ENCODE peak calls at places on chromosomes 11 and 22, in ten cellular contexts. One of them, this sample, is unnamed.

GRCh38 chr11:102843474-102843873 is at the start of gene MMP3:
- DNase-seq in tibial nerve: no peak
- DNase-seq in heart right ventricle: no peak
- DNase-seq in H7: no peak
- DNase-seq in breast epithelium: no peak
- DNase-seq in cardiac fibroblast: no peak
- DNase-seq in mesendoderm: no peak
- DNase-seq in pancreas: no peak
- DNase-seq in HAP-1: no peak
- DNase-seq in GM23338: no peak
- DNase-seq in this sample: no peak

GRCh38 chr11:112797653-112798293 is 163.4 kb upstream of the NCAM1 start:
- DNase-seq in pancreas: no peak
- DNase-seq in cardiac fibroblast: peak; percentile 48
- DNase-seq in heart right ventricle: no peak
- DNase-seq in H7: peak; percentile 71
- DNase-seq in GM23338: peak; percentile 70
- DNase-seq in tibial nerve: no peak
- DNase-seq in HAP-1: peak; percentile 34
- DNase-seq in mesendoderm: peak; percentile 84
- DNase-seq in breast epithelium: no peak
- DNase-seq in this sample: peak; percentile 75

GRCh38 chr11:77361184-77361583 is 59.7 kb upstream of the GDPD4 start:
- DNase-seq in cardiac fibroblast: peak; percentile 29
- DNase-seq in heart right ventricle: no peak
- DNase-seq in tibial nerve: no peak
- DNase-seq in HAP-1: no peak
- DNase-seq in pancreas: no peak
- DNase-seq in breast epithelium: no peak
- DNase-seq in GM23338: peak; percentile 79
- DNase-seq in H7: no peak
- DNase-seq in mesendoderm: peak; percentile 94
- DNase-seq in this sample: no peak

GRCh38 chr11:75182652-75183051 is 31.7 kb downstream of the SLCO2B1 start:
- DNase-seq in H7: no peak
- DNase-seq in breast epithelium: no peak
- DNase-seq in tibial nerve: peak; percentile 35
- DNase-seq in mesendoderm: no peak
- DNase-seq in GM23338: no peak
- DNase-seq in HAP-1: no peak
- DNase-seq in cardiac fibroblast: no peak
- DNase-seq in pancreas: no peak
- DNase-seq in heart right ventricle: no peak
- DNase-seq in this sample: no peak

GRCh38 chr22:48837341-48837935 is 990.2 kb downstream of the BRD1 start:
- DNase-seq in heart right ventricle: no peak
- DNase-seq in mesendoderm: peak; percentile 8
- DNase-seq in cardiac fibroblast: no peak
- DNase-seq in GM23338: no peak
- DNase-seq in H7: no peak
- DNase-seq in tibial nerve: no peak
- DNase-seq in pancreas: no peak
- DNase-seq in breast epithelium: no peak
- DNase-seq in HAP-1: no peak
- DNase-seq in this sample: no peak

GRCh38 chr11:36122715-36123114 is 166.5 kb downstream of the COMMD9 start:
- DNase-seq in heart right ventricle: no peak
- DNase-seq in pancreas: no peak
- DNase-seq in H7: no peak
- DNase-seq in tibial nerve: no peak
- DNase-seq in GM23338: no peak
- DNase-seq in breast epithelium: no peak
- DNase-seq in cardiac fibroblast: peak; percentile 16
- DNase-seq in HAP-1: no peak
- DNase-seq in mesendoderm: no peak
- DNase-seq in this sample: no peak

GRCh38 chr11:87128372-87128771 is 90.6 kb downstream of the TMEM135 start:
- DNase-seq in GM23338: no peak
- DNase-seq in HAP-1: no peak
- DNase-seq in pancreas: no peak
- DNase-seq in tibial nerve: no peak
- DNase-seq in heart right ventricle: no peak
- DNase-seq in cardiac fibroblast: no peak
- DNase-seq in mesendoderm: no peak
- DNase-seq in breast epithelium: no peak
- DNase-seq in H7: no peak
- DNase-seq in this sample: no peak

GRCh38 chr22:48838846-48839730 is 988.6 kb downstream of the BRD1 start:
- DNase-seq in pancreas: no peak
- DNase-seq in breast epithelium: no peak
- DNase-seq in heart right ventricle: no peak
- DNase-seq in GM23338: no peak
- DNase-seq in HAP-1: no peak
- DNase-seq in H7: no peak
- DNase-seq in tibial nerve: no peak
- DNase-seq in cardiac fibroblast: no peak
- DNase-seq in mesendoderm: no peak
- DNase-seq in this sample: no peak

DNA sequence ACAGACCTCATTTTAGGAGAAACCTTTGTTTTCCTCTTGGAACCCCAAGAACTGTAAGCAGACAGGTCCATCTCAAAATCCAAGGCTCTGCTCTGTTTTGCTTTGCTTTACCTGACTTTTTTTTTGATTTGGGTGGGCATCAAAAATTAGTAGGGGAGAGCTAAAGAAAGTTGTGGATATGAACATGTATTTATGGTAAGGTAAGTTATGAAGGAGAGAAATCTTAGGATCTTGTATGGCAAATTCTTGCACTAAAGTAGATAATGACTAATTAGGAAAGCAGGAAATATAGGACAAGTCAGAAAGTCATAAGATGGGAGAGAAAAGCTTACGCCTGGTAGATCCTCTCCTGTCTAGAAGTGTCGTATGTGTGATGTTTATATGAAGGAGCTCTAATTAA is 116.1 kb upstream of the VPREB1 start:
- DNase-seq in breast epithelium: no peak
- DNase-seq in mesendoderm: no peak
- DNase-seq in tibial nerve: no peak
- DNase-seq in H7: no peak
- DNase-seq in cardiac fibroblast: no peak
- DNase-seq in HAP-1: no peak
- DNase-seq in pancreas: no peak
- DNase-seq in heart right ventricle: no peak
- DNase-seq in GM23338: no peak
- DNase-seq in this sample: no peak
- H3K4me3 ChIP-seq in breast epithelium: no peak overlapping the region
- H3K4me3 ChIP-seq in mesendoderm: no peak overlapping the region
- H3K4me3 ChIP-seq in tibial nerve: no peak overlapping the region
- H3K4me3 ChIP-seq in H7: no peak overlapping the region
- H3K4me3 ChIP-seq in cardiac fibroblast: no peak overlapping the region
- H3K4me3 ChIP-seq in HAP-1: no peak overlapping the region
- H3K4me3 ChIP-seq in pancreas: no peak overlapping the region
- H3K4me3 ChIP-seq in heart right ventricle: no peak overlapping the region
- H3K4me3 ChIP-seq in GM23338: no peak overlapping the region
- H3K4me3 ChIP-seq in this sample: no peak overlapping the region

GRCh38 chr11:8768625-8769333 is 86.2 kb downstream of the RPL27A start:
- DNase-seq in tibial nerve: no peak
- DNase-seq in GM23338: no peak
- DNase-seq in H7: no peak
- DNase-seq in pancreas: no peak
- DNase-seq in heart right ventricle: peak; percentile 74
- DNase-seq in cardiac fibroblast: peak; percentile 59
- DNase-seq in mesendoderm: peak; percentile 80
- DNase-seq in HAP-1: no peak
- DNase-seq in breast epithelium: no peak
- DNase-seq in this sample: no peak

GRCh38 chr11:8766043-8766992 is 83.7 kb downstream of the RPL27A start:
- DNase-seq in H7: no peak
- DNase-seq in mesendoderm: peak; percentile 59
- DNase-seq in tibial nerve: no peak
- DNase-seq in heart right ventricle: no peak
- DNase-seq in GM23338: peak; percentile 65
- DNase-seq in HAP-1: peak; percentile 71
- DNase-seq in breast epithelium: no peak
- DNase-seq in cardiac fibroblast: no peak
- DNase-seq in pancreas: no peak
- DNase-seq in this sample: no peak

GRCh38 chr11:8765294-8765693 is 82.7 kb downstream of the RPL27A start:
- DNase-seq in tibial nerve: no peak
- DNase-seq in mesendoderm: peak; percentile 88
- DNase-seq in heart right ventricle: no peak
- DNase-seq in cardiac fibroblast: peak; percentile 60
- DNase-seq in GM23338: no peak
- DNase-seq in H7: no peak
- DNase-seq in pancreas: no peak
- DNase-seq in HAP-1: no peak
- DNase-seq in breast epithelium: no peak
- DNase-seq in this sample: no peak

GRCh38 chr11:8766993-8767374 is 84.4 kb downstream of the RPL27A start:
- DNase-seq in tibial nerve: no peak
- DNase-seq in mesendoderm: peak; percentile 21
- DNase-seq in HAP-1: no peak
- DNase-seq in heart right ventricle: no peak
- DNase-seq in cardiac fibroblast: no peak
- DNase-seq in GM23338: no peak
- DNase-seq in pancreas: no peak
- DNase-seq in breast epithelium: peak; percentile 62
- DNase-seq in H7: no peak
- DNase-seq in this sample: no peak

DNA sequence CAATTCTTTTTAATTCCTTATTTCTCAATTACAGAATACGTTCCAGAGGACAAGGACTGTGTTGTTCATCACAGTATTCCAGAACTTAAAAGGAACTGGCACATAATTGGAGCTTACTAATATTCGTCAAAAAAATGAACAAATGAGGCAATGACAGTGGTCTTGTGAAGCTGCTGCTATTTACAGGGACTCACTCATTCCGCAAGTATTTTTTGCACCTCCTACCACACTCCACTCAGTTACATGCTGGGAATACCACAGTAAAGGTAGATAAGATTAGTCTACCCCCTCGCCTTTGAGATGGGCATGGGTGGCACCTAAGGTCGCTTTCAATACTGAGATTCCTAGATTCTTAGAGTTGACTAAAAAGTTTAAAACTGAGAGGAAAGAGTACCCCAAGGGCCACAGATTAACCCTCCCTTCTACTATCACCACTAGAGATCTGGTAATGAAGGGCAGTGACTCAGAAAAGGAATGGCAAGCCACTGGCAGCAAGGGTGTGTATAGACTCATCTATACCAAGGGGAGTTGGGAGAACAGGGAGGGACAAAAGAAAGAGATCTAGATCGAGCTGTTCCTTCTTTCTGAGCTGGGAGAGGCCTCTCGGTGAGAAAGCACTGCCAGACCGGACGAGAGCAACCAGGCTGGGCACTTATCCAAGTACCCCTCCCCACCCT is 85.0 kb downstream of the RPL27A start:
- DNase-seq in H7: no peak
- DNase-seq in breast epithelium: no peak
- DNase-seq in heart right ventricle: no peak
- DNase-seq in HAP-1: no peak
- DNase-seq in mesendoderm: peak; percentile 76
- DNase-seq in tibial nerve: no peak
- DNase-seq in cardiac fibroblast: peak; percentile 56
- DNase-seq in pancreas: no peak
- DNase-seq in GM23338: no peak
- DNase-seq in this sample: no peak
- H3K4me3 ChIP-seq in H7: no peak overlapping the region
- H3K4me3 ChIP-seq in breast epithelium: no peak overlapping the region
- H3K4me3 ChIP-seq in heart right ventricle: no peak overlapping the region
- H3K4me3 ChIP-seq in HAP-1: no peak overlapping the region
- H3K4me3 ChIP-seq in mesendoderm: no peak overlapping the region
- H3K4me3 ChIP-seq in tibial nerve: no peak overlapping the region
- H3K4me3 ChIP-seq in cardiac fibroblast: no peak overlapping the region
- H3K4me3 ChIP-seq in pancreas: no peak overlapping the region
- H3K4me3 ChIP-seq in GM23338: no peak overlapping the region
- H3K4me3 ChIP-seq in this sample: no peak overlapping the region

GRCh38 chr11:17733261-17733660 is 1.3 kb upstream of the KCNC1 start:
- DNase-seq in HAP-1: no peak
- DNase-seq in pancreas: no peak
- DNase-seq in H7: no peak
- DNase-seq in heart right ventricle: no peak
- DNase-seq in tibial nerve: no peak
- DNase-seq in cardiac fibroblast: no peak
- DNase-seq in breast epithelium: no peak
- DNase-seq in mesendoderm: no peak
- DNase-seq in GM23338: no peak
- DNase-seq in this sample: no peak

GRCh38 chr11:17735823-17736772 is 1.5 kb downstream of the KCNC1 start:
- DNase-seq in H7: peak; percentile 90
- DNase-seq in mesendoderm: no peak
- DNase-seq in HAP-1: peak; percentile 37
- DNase-seq in tibial nerve: no peak
- DNase-seq in heart right ventricle: no peak
- DNase-seq in breast epithelium: no peak
- DNase-seq in GM23338: peak; percentile 70
- DNase-seq in cardiac fibroblast: no peak
- DNase-seq in pancreas: no peak
- DNase-seq in this sample: peak; percentile 40

GRCh38 chr11:17736921-17737817 is 2.6 kb downstream of the KCNC1 start:
- DNase-seq in cardiac fibroblast: no peak
- DNase-seq in tibial nerve: no peak
- DNase-seq in GM23338: no peak
- DNase-seq in pancreas: no peak
- DNase-seq in heart right ventricle: no peak
- DNase-seq in breast epithelium: no peak
- DNase-seq in H7: no peak
- DNase-seq in HAP-1: no peak
- DNase-seq in mesendoderm: no peak
- DNase-seq in this sample: peak; percentile 34

GRCh38 chr11:17734418-17734911 is at the start of gene KCNC1:
- DNase-seq in HAP-1: peak; percentile 79
- DNase-seq in GM23338: peak; percentile 75
- DNase-seq in pancreas: no peak
- DNase-seq in tibial nerve: no peak
- DNase-seq in H7: peak; percentile 92
- DNase-seq in heart right ventricle: no peak
- DNase-seq in mesendoderm: peak; percentile 59
- DNase-seq in cardiac fibroblast: peak; percentile 43
- DNase-seq in breast epithelium: no peak
- DNase-seq in this sample: no peak

DNA sequence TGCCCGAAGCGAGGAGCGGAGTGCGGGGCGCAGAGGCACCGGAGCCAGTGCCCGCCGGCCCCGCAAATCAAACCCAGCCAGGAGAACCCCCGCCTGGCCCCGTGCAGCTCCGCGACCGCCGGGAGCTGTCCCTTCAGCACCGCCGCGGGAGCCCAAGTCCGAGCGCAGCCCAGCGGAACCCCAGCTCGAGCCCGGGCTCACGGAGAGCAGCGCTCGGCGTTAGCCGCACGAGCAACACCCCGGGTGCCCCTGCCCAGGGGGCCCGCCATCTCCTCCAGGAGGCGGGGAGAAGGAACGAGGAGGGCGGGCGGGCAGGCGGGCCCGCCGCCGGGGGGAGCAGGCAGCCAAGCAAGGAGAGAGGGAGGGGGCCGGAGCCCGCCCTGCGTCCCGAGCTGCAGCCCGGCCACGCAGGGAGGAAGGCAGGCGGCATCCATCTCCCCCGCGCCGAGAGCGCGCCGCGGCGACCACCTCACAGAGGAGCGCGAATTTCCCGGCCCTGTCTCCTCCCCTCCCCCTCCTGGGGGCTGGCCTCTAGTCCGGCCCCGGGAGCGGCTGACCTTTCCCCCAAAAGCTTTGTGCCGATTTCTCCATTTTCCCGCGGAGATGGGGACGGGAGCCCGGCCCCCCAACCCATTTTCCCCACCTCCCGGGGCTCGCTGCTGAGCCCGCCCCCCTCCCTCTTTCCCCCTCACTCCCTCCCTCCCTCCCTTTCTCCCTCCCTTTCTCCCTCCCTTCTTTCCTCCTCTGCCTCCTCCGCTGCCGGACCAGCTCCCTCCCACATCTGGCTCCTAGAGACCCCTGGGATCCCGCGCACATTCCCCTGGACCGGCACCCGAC is 623 bp downstream of the KCNC1 start:
- DNase-seq in H7: peak; percentile 94
- DNase-seq in breast epithelium: peak; percentile 23
- DNase-seq in pancreas: peak; percentile 60
- DNase-seq in mesendoderm: peak; percentile 82
- DNase-seq in GM23338: peak; percentile 87
- DNase-seq in heart right ventricle: peak; percentile 56
- DNase-seq in tibial nerve: peak; percentile 24
- DNase-seq in cardiac fibroblast: peak; percentile 74
- DNase-seq in HAP-1: peak; percentile 82
- DNase-seq in this sample: no peak
- H3K4me3 ChIP-seq in H7: peak overlapping the region; percentile 43
- H3K4me3 ChIP-seq in breast epithelium: peak overlapping the region; percentile 66
- H3K4me3 ChIP-seq in pancreas: peak overlapping the region; percentile 50
- H3K4me3 ChIP-seq in mesendoderm: no peak overlapping the region
- H3K4me3 ChIP-seq in GM23338: peak overlapping the region; percentile 66
- H3K4me3 ChIP-seq in heart right ventricle: peak overlapping the region; percentile 50
- H3K4me3 ChIP-seq in tibial nerve: peak overlapping the region; percentile 49
- H3K4me3 ChIP-seq in cardiac fibroblast: peak overlapping the region; percentile 19
- H3K4me3 ChIP-seq in HAP-1: peak overlapping the region; percentile 43
- H3K4me3 ChIP-seq in this sample: peak overlapping the region; percentile 68

DNA sequence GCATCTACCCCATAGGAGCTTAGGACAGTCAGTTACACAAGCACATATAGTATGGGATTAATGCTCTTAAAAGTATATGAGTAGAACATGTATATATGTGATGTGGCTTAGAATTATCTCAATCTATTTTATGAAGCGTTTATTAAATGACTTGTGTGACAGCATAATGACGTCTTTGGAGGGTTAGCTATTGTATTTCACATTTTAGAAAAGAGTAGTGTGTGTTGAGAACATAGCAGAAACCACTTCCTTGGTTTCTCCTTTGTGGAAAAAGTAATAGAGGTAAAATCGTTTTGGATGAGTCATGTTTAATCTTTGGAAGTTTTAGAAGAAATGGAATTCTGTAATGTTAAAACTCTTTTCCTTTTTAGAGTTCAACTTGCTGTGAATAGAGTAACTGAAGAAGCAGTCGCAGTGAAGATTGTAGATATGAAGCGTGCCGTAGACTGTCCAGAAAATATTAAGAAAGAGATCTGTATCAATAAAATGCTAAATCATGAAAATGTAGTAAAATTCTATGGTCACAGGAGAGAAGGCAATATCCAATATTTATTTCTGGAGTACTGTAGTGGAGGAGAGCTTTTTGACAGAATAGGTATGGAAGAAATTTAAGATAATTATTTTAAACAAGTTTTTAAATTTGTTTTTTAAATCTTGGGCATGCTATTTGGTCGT is 2.4 kb downstream of the CHEK1 start:
- DNase-seq in mesendoderm: no peak
- DNase-seq in heart right ventricle: no peak
- DNase-seq in tibial nerve: no peak
- DNase-seq in pancreas: no peak
- DNase-seq in H7: no peak
- DNase-seq in GM23338: no peak
- DNase-seq in cardiac fibroblast: peak; percentile 6
- DNase-seq in HAP-1: no peak
- DNase-seq in breast epithelium: no peak
- DNase-seq in this sample: no peak
- H3K4me3 ChIP-seq in mesendoderm: peak overlapping the region; percentile 90
- H3K4me3 ChIP-seq in heart right ventricle: no peak overlapping the region
- H3K4me3 ChIP-seq in tibial nerve: no peak overlapping the region
- H3K4me3 ChIP-seq in pancreas: no peak overlapping the region
- H3K4me3 ChIP-seq in H7: peak overlapping the region; percentile 83
- H3K4me3 ChIP-seq in GM23338: peak overlapping the region; percentile 58
- H3K4me3 ChIP-seq in cardiac fibroblast: peak overlapping the region; percentile 84
- H3K4me3 ChIP-seq in HAP-1: peak overlapping the region; percentile 51
- H3K4me3 ChIP-seq in breast epithelium: no peak overlapping the region
- H3K4me3 ChIP-seq in this sample: no peak overlapping the region

This sample was measured in dorsolateral prefrontal cortex.